ENCODE peak calls at places on chromosomes 13 and 19, in ten cellular contexts. L is astrocyte of the cerebellum; H is GM12892; F is AG20443; D is activated CD4-positive, alpha-beta T cell treated with anti-CD3 and anti-CD28 coated beads, Interleukin-2, amount 50 U/mL, for 1 hour; Q is COR-L47; K is activated CD8-positive, alpha-beta memory T cell treated with anti-CD3 and anti-CD28 coated beads for 1 hour; E is Calu3; I is AG08396; M is stimulated activated CD8-positive, alpha-beta memory T cell treated with anti-CD3 and anti-CD28 coated beads, Interleukin-15, amount 100 ng/mL, for 24 hours. O is an unnamed sample.

GRCh38 chr19:56764296-56764695 is 76.2 kb downstream of the PEG3 start:
- DNase-seq in H (no peak), E (no peak), F (no peak), L (no peak), M (no peak), Q (no peak), K (no peak), I (no peak), D (no peak), O (no peak)

GRCh38 chr19:44757735-44758505 is 9.4 kb downstream of the BCL3 start:
- DNase-seq in I (peak; percentile 77), H (no peak), Q (no peak), L (no peak), D (no peak), M (no peak), E (no peak), F (no peak), K (no peak), O (no peak)

GRCh38 chr19:47497073-47497766 is 13.2 kb upstream of the KPTN start:
- DNase-seq in D (no peak), F (no peak), I (no peak), E (no peak), Q (peak; percentile 79), M (no peak), K (no peak), H (no peak), L (no peak), O (no peak)

GRCh38 chr19:35642312-35642711 is 767 bp downstream of the ETV2 start:
- DNase-seq in M (no peak), E (no peak), I (no peak), H (no peak), D (no peak), L (no peak), Q (no peak), F (no peak), K (no peak), O (no peak)

GRCh38 chr13:71979616-71980015 is 112.6 kb upstream of the DACH1 start:
- DNase-seq in H (no peak), F (no peak), K (no peak), M (no peak), L (no peak), Q (peak; percentile 22), I (no peak), E (no peak), D (no peak), O (no peak)

GRCh38 chr13:44155422-44156293 is 218.0 kb upstream of the SERP2 start:
- DNase-seq in M (no peak), F (peak; percentile 73), H (no peak), E (no peak), I (peak; percentile 59), K (no peak), Q (no peak), D (no peak), L (no peak), O (peak; percentile 60)

GRCh38 chr19:5641171-5641570 is 18.3 kb downstream of the SAFB start:
- DNase-seq in I (no peak), H (no peak), K (no peak), F (no peak), D (no peak), E (no peak), M (no peak), L (no peak), Q (no peak), O (no peak)

GRCh38 chr19:1864480-1865171 is 1.2 kb upstream of the KLF16 start:
- DNase-seq in Q (no peak), H (peak; percentile 90), E (peak; percentile 78), K (peak; percentile 48), M (peak; percentile 42), L (no peak), I (peak; percentile 85), F (peak; percentile 89), D (peak; percentile 50), O (peak; percentile 87)

GRCh38 chr13:74270018-74270417 is 135.8 kb upstream of the KLF12 start:
- DNase-seq in D (no peak), K (no peak), I (no peak), E (no peak), M (no peak), H (no peak), F (no peak), Q (no peak), L (no peak), O (no peak)

GRCh38 chr19:11137542-11138384 is 17.8 kb downstream of the SPC24 start:
- DNase-seq in M (no peak), I (peak; percentile 84), D (peak; percentile 48), E (peak; percentile 78), Q (peak; percentile 94), K (peak; percentile 24), F (peak; percentile 91), L (peak; percentile 73), H (peak; percentile 61), O (peak; percentile 91)

GRCh38 chr13:34246511-34246910 is 428.6 kb downstream of the RFC3 start:
- DNase-seq in F (no peak), D (no peak), Q (no peak), L (no peak), H (no peak), M (no peak), I (no peak), K (no peak), E (peak; percentile 2), O (no peak)

GRCh38 chr13:45413826-45414312 is 4.3 kb downstream of the SLC25A30 start:
- DNase-seq in L (no peak), K (no peak), H (no peak), F (no peak), E (no peak), M (no peak), I (no peak), D (no peak), Q (no peak), O (no peak)

GRCh38 chr13:107518292-107518691 is 697.0 kb downstream of the LIG4 start:
- DNase-seq in F (no peak), E (no peak), I (no peak), K (no peak), Q (no peak), H (no peak), L (peak; percentile 16), D (no peak), M (no peak), O (no peak)

GRCh38 chr19:51531349-51532315 is at the start of gene SIGLEC6:
- DNase-seq in M (no peak), L (no peak), E (no peak), Q (no peak), H (peak; percentile 54), D (no peak), I (no peak), K (no peak), F (no peak), O (no peak)

GRCh38 chr19:21202865-21203494 is 61.1 kb downstream of the ZNF431 start:
- DNase-seq in E (no peak), I (peak; percentile 20), L (no peak), D (no peak), K (no peak), Q (peak; percentile 6), M (no peak), F (peak; percentile 33), H (no peak), O (peak; percentile 49)

GRCh38 chr19:3862826-3863500 is 5.9 kb downstream of the ZFR2 start:
- DNase-seq in Q (no peak), K (no peak), M (no peak), E (no peak), L (no peak), I (no peak), D (no peak), F (no peak), H (no peak), O (no peak)

GRCh38 chr19:18290250-18291018 is 9.0 kb upstream of the JUND start:
- DNase-seq in F (no peak), H (peak; percentile 57), I (no peak), E (no peak), M (no peak), K (peak; percentile 45), Q (no peak), D (peak; percentile 76), L (no peak), O (no peak)

GRCh38 chr19:47032171-47032811 is 12.7 kb downstream of the NPAS1 start:
- DNase-seq in I (peak; percentile 62), Q (peak; percentile 43), E (peak; percentile 86), H (peak; percentile 80), F (peak; percentile 54), K (peak; percentile 46), L (no peak), D (peak; percentile 70), M (peak; percentile 29), O (peak; percentile 63)

GRCh38 chr19:4455742-4456565 is 1.6 kb downstream of the UBXN6 start:
- DNase-seq in D (no peak), E (no peak), H (peak; percentile 32), I (peak; percentile 73), F (peak; percentile 56), K (no peak), L (peak; percentile 60), M (no peak), Q (peak; percentile 17), O (peak; percentile 65)

GRCh38 chr13:36512771-36513170 is 80.5 kb downstream of the CCNA1 start:
- DNase-seq in Q (no peak), H (no peak), D (no peak), F (no peak), M (no peak), L (no peak), I (no peak), E (no peak), K (no peak), O (no peak)

GRCh38 chr13:74168263-74168675 is 34.1 kb upstream of the KLF12 start:
- DNase-seq in Q (no peak), I (no peak), H (no peak), E (no peak), M (no peak), F (no peak), K (no peak), D (no peak), L (no peak), O (no peak)

GRCh38 chr19:5078666-5079409 is 109.9 kb downstream of the KDM4B start:
- DNase-seq in H (no peak), D (no peak), E (no peak), I (no peak), F (no peak), L (no peak), K (no peak), M (no peak), Q (no peak), O (no peak)

GRCh38 chr19:35120492-35120891 is 4.9 kb downstream of the FXYD3 start:
- DNase-seq in K (no peak), M (no peak), I (peak; percentile 56), L (peak; percentile 5), F (peak; percentile 82), H (no peak), Q (peak; percentile 77), D (no peak), E (peak; percentile 68), O (peak; percentile 38)

GRCh38 chr19:45676851-45677263 is 8.8 kb downstream of the GIPR start:
- DNase-seq in K (peak; percentile 25), Q (no peak), E (peak; percentile 52), H (peak; percentile 57), M (no peak), L (no peak), F (no peak), I (peak; percentile 8), D (peak; percentile 40), O (no peak)

GRCh38 chr13:60062502-60062901 is 101.2 kb downstream of the DIAPH3 start:
- DNase-seq in F (no peak), H (no peak), K (no peak), M (no peak), E (no peak), D (no peak), I (no peak), Q (no peak), L (no peak), O (no peak)

GRCh38 chr13:51646041-51646670 is 61.9 kb downstream of the WDFY2 start:
- DNase-seq in K (no peak), H (no peak), E (no peak), I (no peak), M (no peak), L (no peak), D (no peak), Q (no peak), F (no peak), O (no peak)

GRCh38 chr19:34180273-34180672 is 8.0 kb downstream of the LSM14A start:
- DNase-seq in Q (no peak), H (no peak), K (no peak), E (no peak), I (no peak), L (no peak), D (no peak), F (no peak), M (no peak), O (no peak)

GRCh38 chr19:33261511-33262192 is 36.0 kb upstream of the SLC7A10 start:
- DNase-seq in F (no peak), K (no peak), D (no peak), I (no peak), Q (no peak), L (no peak), E (no peak), H (no peak), M (no peak), O (no peak)